ENCODE peak calls at places on chromosome 2, in four cellular contexts. C, P, X and L are unnamed samples.
A peak's percentile ranks its signal among the peaks of the same experiment; 100 is the strongest.

GRCh38 chr2:232013701-232014353 is 52.3 kb downstream of the DIS3L2 start:
- DNase-seq in C (no peak), P (no peak), X (peak; percentile 97), L (no peak)

GRCh38 chr2:228917195-228917594 is 353.9 kb downstream of the PID1 start:
- DNase-seq in C (no peak), P (no peak), X (peak; percentile 41), L (no peak)

GRCh38 chr2:220528180-220528579 is 900.8 kb downstream of the SLC4A3 start:
- DNase-seq in C (no peak), P (no peak), X (peak; percentile 62), L (no peak)

GRCh38 chr2:205686231-205687017 is 4.1 kb downstream of the NRP2 start:
- DNase-seq in C (peak; percentile 70), P (no peak), X (peak; percentile 35), L (peak; percentile 51)

GRCh38 chr2:203893386-203893785 is 25.8 kb downstream of the CTLA4 start:
- DNase-seq in C (no peak), P (no peak), X (peak; percentile 24), L (no peak)

GRCh38 chr2:160419776-160420521 is 73.7 kb downstream of the RBMS1 start:
- DNase-seq in C (no peak), P (no peak), X (peak; percentile 77), L (no peak)

GRCh38 chr2:134127496-134127895 is 126.4 kb upstream of the MGAT5 start:
- DNase-seq in C (no peak), P (no peak), X (no peak), L (no peak)

GRCh38 chr2:157876771-157877108 is 610 bp upstream of the ACVR1 start:
- DNase-seq in C (no peak), P (no peak), X (peak; percentile 11), L (no peak)

GRCh38 chr2:159913897-159914296 is 115.9 kb upstream of the CD302 start:
- DNase-seq in C (no peak), P (no peak), X (no peak), L (no peak)

GRCh38 chr2:102313025-102313424 is 1.7 kb downstream of the IL1RL1 start:
- DNase-seq in C (peak; percentile 11), P (no peak), X (peak; percentile 95), L (no peak)

GRCh38 chr2:173064231-173064805 is 11.3 kb upstream of the MAP3K20 start:
- DNase-seq in C (no peak), P (no peak), X (peak; percentile 66), L (no peak)

GRCh38 chr2:191657977-191658376 is 20.0 kb upstream of the NABP1 start:
- DNase-seq in C (no peak), P (no peak), X (peak; percentile 78), L (no peak)

GRCh38 chr2:215657844-215658243 is 222.0 kb upstream of the FN1 start:
- DNase-seq in C (peak; percentile 47), P (peak; percentile 2), X (peak; percentile 99), L (no peak)

GRCh38 chr2:177633111-177633510 is 240.5 kb downstream of the AGPS start:
- DNase-seq in C (no peak), P (no peak), X (no peak), L (no peak)

GRCh38 chr2:189109921-189110397 is 69.6 kb downstream of the COL5A2 start:
- DNase-seq in C (peak; percentile 46), P (no peak), X (peak; percentile 21), L (no peak)

GRCh38 chr2:216109962-216110614 is 940 bp downstream of the XRCC5 start:
- DNase-seq in C (peak; percentile 44), P (no peak), X (peak; percentile 75), L (no peak)

GRCh38 chr2:154125900-154126299 is 254.2 kb downstream of the GALNT13 start:
- DNase-seq in C (no peak), P (no peak), X (no peak), L (no peak)

GRCh38 chr2:21811541-21811940 is 687.8 kb downstream of the TDRD15 start:
- DNase-seq in C (no peak), P (no peak), X (no peak), L (no peak)

GRCh38 chr2:86028763-86029381 is 76.8 kb downstream of the POLR1A start:
- DNase-seq in C (no peak), P (no peak), X (no peak), L (no peak)

GRCh38 chr2:152694161-152694661 is 23.1 kb downstream of the PRPF40A start:
- DNase-seq in C (peak; percentile 54), P (no peak), X (peak; percentile 82), L (no peak)
- H3K56ac ChIP-seq in C (no peak overlapping the region), P (no peak overlapping the region), X (no peak overlapping the region), L (no peak overlapping the region)

DNA sequence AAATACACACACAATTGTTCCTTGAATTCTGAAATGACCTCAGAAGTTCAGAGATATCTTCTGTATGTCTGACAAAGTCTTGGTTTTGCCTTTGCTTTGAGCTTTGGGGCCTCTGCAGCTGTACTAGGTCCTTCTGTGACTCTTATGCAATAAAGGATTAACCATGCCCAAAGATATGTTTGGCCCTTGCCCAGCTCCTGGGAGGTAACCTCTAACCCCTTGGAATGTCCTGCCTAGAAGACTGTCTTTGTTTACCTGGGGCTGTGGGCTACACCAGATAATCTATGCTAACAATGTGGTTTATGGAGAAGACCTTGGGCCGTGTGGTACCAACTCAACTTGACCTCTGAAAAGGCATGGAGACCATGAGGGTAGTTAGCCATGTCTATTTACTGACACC is 140.9 kb upstream of the CAPN13 start:
- DNase-seq in C (no peak), P (no peak), X (no peak), L (no peak)
- H3K56ac ChIP-seq in C (no peak overlapping the region), P (no peak overlapping the region), X (no peak overlapping the region), L (no peak overlapping the region)

DNA sequence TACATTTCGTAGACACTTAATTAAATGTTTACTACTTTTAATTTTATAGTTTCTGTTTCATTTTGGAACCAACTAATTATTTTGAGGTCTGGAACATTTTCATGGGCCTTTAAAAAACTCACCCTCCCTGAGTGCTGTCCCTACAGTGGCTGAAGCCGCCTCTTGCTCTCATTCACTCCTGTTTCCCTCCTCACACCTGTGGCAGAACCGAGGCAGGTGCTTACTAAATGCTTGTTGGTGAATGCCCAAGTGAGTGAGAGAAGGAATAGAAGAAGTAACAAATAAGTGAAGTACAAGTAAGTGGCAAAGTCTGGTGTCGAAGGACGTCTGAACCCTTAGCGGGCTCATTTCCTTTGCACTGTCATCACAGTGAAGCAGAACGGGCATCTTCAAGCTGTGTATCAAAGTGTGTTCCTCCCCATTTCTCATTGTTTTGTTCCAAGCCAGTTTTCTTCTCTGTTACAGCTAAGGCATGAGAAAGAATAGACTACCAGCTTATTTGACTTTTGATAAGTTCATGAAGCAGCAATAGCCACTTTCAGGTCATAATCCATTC is 135.3 kb downstream of the RHBDD1 start:
- DNase-seq in C (no peak), P (no peak), X (no peak), L (no peak)
- H3K56ac ChIP-seq in C (no peak overlapping the region), P (no peak overlapping the region), X (no peak overlapping the region), L (no peak overlapping the region)

GRCh38 chr2:152606081-152606480 is 111.2 kb downstream of the PRPF40A start:
- DNase-seq in C (no peak), P (no peak), X (no peak), L (no peak)

GRCh38 chr2:152609174-152609573 is 108.1 kb downstream of the PRPF40A start:
- DNase-seq in C (no peak), P (no peak), X (no peak), L (no peak)

GRCh38 chr2:152609699-152610098 is 107.6 kb downstream of the PRPF40A start:
- DNase-seq in C (no peak), P (no peak), X (no peak), L (no peak)

GRCh38 chr2:152607793-152608300 is 109.4 kb downstream of the PRPF40A start:
- DNase-seq in C (no peak), P (no peak), X (no peak), L (no peak)

GRCh38 chr2:152606965-152607364 is 110.3 kb downstream of the PRPF40A start:
- DNase-seq in C (no peak), P (no peak), X (no peak), L (no peak)
- H3K56ac ChIP-seq in C (no peak overlapping the region), P (no peak overlapping the region), X (no peak overlapping the region), L (no peak overlapping the region)

DNA sequence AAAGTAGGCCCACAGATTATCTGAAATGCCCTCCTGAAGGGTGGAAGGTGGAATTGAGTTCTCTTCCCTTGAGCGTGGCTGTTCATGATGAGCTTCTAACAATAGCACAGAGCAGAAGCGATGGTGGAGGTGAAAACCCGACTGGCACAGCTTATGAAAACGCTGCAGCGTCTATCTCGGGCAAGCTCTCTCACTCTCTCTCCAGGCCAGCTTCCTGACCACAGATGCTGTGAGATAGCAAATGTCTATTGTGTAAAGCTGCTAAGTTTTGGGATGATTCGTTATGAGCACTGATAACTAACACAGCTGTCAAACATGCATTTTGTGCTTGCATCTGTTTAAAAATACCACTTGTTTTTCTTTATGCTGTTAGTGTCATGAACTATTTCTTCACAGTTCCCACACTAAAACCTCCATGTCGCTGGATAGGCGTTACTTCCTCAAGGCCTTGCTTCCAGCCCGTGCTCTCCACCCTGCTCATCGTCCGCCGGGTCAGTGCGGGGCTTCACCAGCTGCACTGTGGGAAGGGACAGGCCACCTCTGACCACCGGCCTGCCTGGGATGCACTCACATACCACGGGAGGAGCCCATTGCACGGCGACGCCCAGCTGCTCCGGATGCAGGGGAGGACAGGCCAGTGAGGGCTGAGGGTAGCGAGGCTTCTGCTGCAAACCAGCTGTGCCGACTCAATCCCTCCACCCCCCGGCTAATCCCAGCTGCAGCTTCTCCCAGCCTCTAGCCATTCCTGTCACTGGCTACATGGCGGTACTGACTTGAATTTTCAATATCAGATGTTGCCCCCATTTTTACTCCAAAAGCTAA is 60.0 kb upstream of the OTOS start:
- DNase-seq in C (no peak), P (no peak), X (peak; percentile 6), L (peak; percentile 26)
- H3K56ac ChIP-seq in C (no peak overlapping the region), P (no peak overlapping the region), X (no peak overlapping the region), L (no peak overlapping the region)

DNA sequence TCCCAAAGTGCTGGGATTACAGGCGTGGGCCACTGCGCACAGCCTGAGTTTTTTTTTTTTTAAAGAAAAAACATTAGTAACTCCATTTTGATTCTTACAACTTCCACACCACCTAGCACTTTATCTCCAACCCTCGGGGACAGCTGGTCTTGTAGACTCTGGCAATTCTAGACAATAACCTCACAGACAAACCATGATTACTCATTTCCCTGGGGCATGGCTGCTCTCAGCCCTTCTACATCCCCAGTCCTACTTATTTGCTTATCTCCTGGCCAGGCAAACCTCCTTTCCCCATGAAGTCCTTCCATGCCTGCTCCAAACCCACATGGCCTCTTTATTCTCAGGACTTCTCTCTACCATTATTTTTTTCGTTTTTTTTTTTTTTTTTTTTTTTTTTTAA is 91.1 kb downstream of the ACTR3 start:
- DNase-seq in C (no peak), P (no peak), X (peak; percentile 52), L (no peak)
- H3K56ac ChIP-seq in C (no peak overlapping the region), P (no peak overlapping the region), X (no peak overlapping the region), L (no peak overlapping the region)